ENCODE peak calls at places on chromosomes 6 and 20, in six cellular contexts. K, M, T, D, P and J are unnamed samples.

GRCh38 chr20:25720285-25720684 is 23.6 kb upstream of the ZNF337 start:
- DNase-seq in K (no peak), M (no peak), T (no peak), D (no peak), P (no peak), J (no peak)

GRCh38 chr6:125930810-125931418 is 25.7 kb upstream of the HINT3 start:
- DNase-seq in K (no peak), M (no peak), T (no peak), D (no peak), P (no peak), J (no peak)

GRCh38 chr20:5140195-5140594 is 13.4 kb downstream of the CDS2 start:
- DNase-seq in K (no peak), M (no peak), T (no peak), D (no peak), P (no peak), J (no peak)

GRCh38 chr6:44060622-44061374 is 66.5 kb downstream of the MRPL14 start:
- DNase-seq in K (no peak), M (no peak), T (no peak), D (no peak), P (no peak), J (no peak)

GRCh38 chr20:57266251-57267157 is at the start of gene BMP7:
- DNase-seq in K (peak), M (no peak), T (no peak), D (no peak), P (no peak), J (no peak)

GRCh38 chr20:38229376-38230252 is 30.9 kb downstream of the KIAA1755 start:
- DNase-seq in K (no peak), M (peak), T (peak), D (no peak), P (no peak), J (peak)

GRCh38 chr20:41003143-41003932 is 25.3 kb upstream of the TOP1 start:
- DNase-seq in K (peak), M (peak), T (peak), D (no peak), P (peak), J (peak)

GRCh38 chr6:19415605-19416326 is 421.4 kb upstream of the ID4 start:
- DNase-seq in K (peak), M (no peak), T (no peak), D (no peak), P (no peak), J (no peak)

GRCh38 chr6:137874204-137875001 is 7.3 kb downstream of the TNFAIP3 start:
- DNase-seq in K (peak), M (no peak), T (peak), D (no peak), P (no peak), J (no peak)

GRCh38 chr6:165915022-165915770 is 252.2 kb upstream of the PDE10A start:
- DNase-seq in K (no peak), M (no peak), T (no peak), D (no peak), P (no peak), J (no peak)

GRCh38 chr6:134029495-134030455 is 22.6 kb downstream of the SLC2A12 start:
- DNase-seq in K (peak), M (no peak), T (peak), D (no peak), P (peak), J (no peak)

GRCh38 chr6:25715794-25716193 is 38.7 kb upstream of the SLC17A4 start:
- DNase-seq in K (no peak), M (peak), T (no peak), D (no peak), P (no peak), J (no peak)

GRCh38 chr20:61809006-61809770 is 256.5 kb downstream of the TAF4 start:
- DNase-seq in K (no peak), M (no peak), T (no peak), D (no peak), P (no peak), J (no peak)

GRCh38 chr6:18585032-18585573 is 198.0 kb downstream of the RNF144B start:
- DNase-seq in K (peak), M (peak), T (peak), D (no peak), P (peak), J (peak)

GRCh38 chr6:38631186-38631783 is 8.4 kb downstream of the BTBD9 start:
- DNase-seq in K (no peak), M (no peak), T (no peak), D (no peak), P (no peak), J (no peak)

GRCh38 chr6:38636027-38636426 is 3.7 kb downstream of the BTBD9 start:
- DNase-seq in K (no peak), M (no peak), T (no peak), D (no peak), P (no peak), J (no peak)

GRCh38 chr6:38634518-38634917 is 5.2 kb downstream of the BTBD9 start:
- DNase-seq in K (no peak), M (no peak), T (peak), D (no peak), P (no peak), J (no peak)

GRCh38 chr6:38637756-38638155 is 2.0 kb downstream of the BTBD9 start:
- DNase-seq in K (no peak), M (no peak), T (no peak), D (no peak), P (no peak), J (no peak)

DNA sequence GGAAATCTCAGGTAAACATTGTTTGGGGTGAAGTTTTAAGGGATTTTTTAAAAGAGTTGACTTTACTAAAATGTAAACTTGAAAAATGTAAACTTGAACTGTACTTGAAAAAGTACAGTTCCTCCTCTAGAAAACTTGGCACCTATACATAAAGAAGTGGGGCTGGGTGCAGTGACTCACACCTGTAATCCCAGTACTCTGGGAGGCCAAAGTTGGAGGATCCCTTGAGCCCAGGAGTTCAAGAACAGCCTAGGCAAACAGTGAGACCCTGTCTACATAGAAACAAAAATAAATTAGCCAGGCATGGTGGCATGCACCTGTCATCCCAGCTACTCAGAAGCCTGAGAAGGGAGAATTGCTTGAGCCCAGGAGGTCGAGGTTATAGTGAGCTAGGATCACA is 7.2 kb downstream of the BTBD9 start:
- DNase-seq in K (no peak), M (no peak), T (no peak), D (no peak), P (no peak), J (no peak)
- TF ChIP-seq POLR2A in K (no peak), M (no peak), T (no peak), D (no peak), P (no peak), J (no peak)

GRCh38 chr6:169722362-169723199 is 1.7 kb downstream of the PHF10 start:
- DNase-seq in K (peak), M (peak), T (peak), D (no peak), P (peak), J (peak)

GRCh38 chr6:169725270-169726048 is 1.2 kb upstream of the PHF10 start:
- DNase-seq in K (peak), M (peak), T (peak), D (no peak), P (peak), J (peak)

GRCh38 chr6:169723200-169723909 is 945 bp downstream of the PHF10 start:
- DNase-seq in K (peak), M (peak), T (peak), D (no peak), P (peak), J (peak)

GRCh38 chr6:169724554-169725269 is 412 bp upstream of the PHF10 start:
- DNase-seq in K (peak), M (peak), T (no peak), D (no peak), P (no peak), J (peak)

GRCh38 chr6:169723991-169724553 is at the start of gene PHF10:
- DNase-seq in K (peak), M (no peak), T (no peak), D (no peak), P (peak), J (peak)
- TF ChIP-seq MAX in K (no peak), M (no peak), T (no peak), D (no peak), P (no peak), J (no peak)

GRCh38 chr20:34579191-34579661 is 20.7 kb downstream of the MAP1LC3A start:
- DNase-seq in K (peak), M (peak), T (peak), D (no peak), P (no peak), J (peak)
- TF ChIP-seq MYC in K (no peak), M (no peak), T (no peak), D (no peak), P (no peak), J (no peak)

GRCh38 chr6:149317656-149318571 is at the start of gene TAB2:
- DNase-seq in K (peak), M (no peak), T (peak), D (no peak), P (peak), J (peak)

GRCh38 chr6:149320745-149321240 is 3.3 kb downstream of the TAB2 start:
- DNase-seq in K (no peak), M (no peak), T (no peak), D (no peak), P (no peak), J (no peak)

GRCh38 chr6:149316740-149317655 is 514 bp upstream of the TAB2 start:
- DNase-seq in K (peak), M (peak), T (peak), D (peak), P (peak), J (peak)

GRCh38 chr6:149319413-149319812 is 1.9 kb downstream of the TAB2 start:
- DNase-seq in K (no peak), M (no peak), T (peak), D (no peak), P (no peak), J (no peak)

GRCh38 chr6:149318581-149319286 is 1.2 kb downstream of the TAB2 start:
- DNase-seq in K (no peak), M (peak), T (peak), D (no peak), P (no peak), J (peak)
- TF ChIP-seq POLR2A in K (no peak), M (no peak), T (no peak), D (no peak), P (no peak), J (no peak)

DNA sequence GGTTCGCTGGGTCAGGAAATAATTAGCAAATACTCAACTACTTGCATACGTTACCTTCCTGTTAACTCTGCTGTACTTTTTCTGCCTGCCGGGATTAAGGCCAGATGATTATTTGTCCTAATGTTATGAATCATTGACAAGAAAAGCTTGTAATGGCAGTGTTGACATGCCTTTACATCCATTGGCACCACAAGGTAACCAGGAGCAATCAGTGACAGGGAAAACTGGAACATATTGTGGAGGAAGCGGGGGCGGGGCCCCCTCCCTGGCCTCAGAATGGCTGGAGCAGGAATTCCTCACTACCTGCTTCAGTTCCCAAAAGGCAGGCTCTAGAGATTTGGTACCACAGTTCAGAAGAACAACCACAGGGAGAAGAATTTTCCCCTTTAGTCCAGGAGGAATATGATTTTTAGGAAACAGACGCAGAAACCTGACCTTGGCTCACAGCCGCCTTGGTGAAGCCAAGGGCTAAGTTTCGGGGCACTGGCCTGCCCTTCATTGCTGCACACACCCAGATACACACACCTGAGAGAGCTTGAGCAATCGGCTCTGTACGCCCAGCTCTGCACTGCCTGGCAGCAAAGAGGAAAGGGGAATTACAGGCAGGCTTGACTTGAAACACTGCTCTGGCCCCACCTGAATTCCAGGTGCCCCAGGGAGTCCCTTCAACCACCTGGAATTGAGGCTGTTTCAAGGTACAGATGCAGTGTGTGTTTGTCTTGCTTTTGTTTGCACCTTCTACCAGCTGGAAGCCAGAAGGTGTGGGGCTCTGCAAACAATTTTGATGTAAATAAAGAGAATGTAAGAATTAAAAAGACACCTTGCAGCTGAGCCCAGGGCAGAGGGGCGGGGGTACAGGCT is 89.8 kb downstream of the MYB start:
- DNase-seq in K (no peak), M (no peak), T (peak), D (no peak), P (no peak), J (no peak)
- TF ChIP-seq MAX in K (no peak), M (no peak), T (no peak), D (no peak), P (no peak), J (no peak)

GRCh38 chr20:51800769-51801219 is 1.5 kb downstream of the SALL4 start:
- DNase-seq in K (peak), M (no peak), T (peak), D (no peak), P (no peak), J (no peak)

GRCh38 chr20:51799586-51799985 is 2.7 kb downstream of the SALL4 start:
- DNase-seq in K (no peak), M (no peak), T (no peak), D (no peak), P (no peak), J (no peak)

GRCh38 chr20:51796332-51796731 is 6.0 kb downstream of the SALL4 start:
- DNase-seq in K (no peak), M (no peak), T (no peak), D (no peak), P (no peak), J (no peak)

GRCh38 chr20:51800132-51800721 is 2.1 kb downstream of the SALL4 start:
- DNase-seq in K (peak), M (peak), T (peak), D (no peak), P (peak), J (peak)

DNA sequence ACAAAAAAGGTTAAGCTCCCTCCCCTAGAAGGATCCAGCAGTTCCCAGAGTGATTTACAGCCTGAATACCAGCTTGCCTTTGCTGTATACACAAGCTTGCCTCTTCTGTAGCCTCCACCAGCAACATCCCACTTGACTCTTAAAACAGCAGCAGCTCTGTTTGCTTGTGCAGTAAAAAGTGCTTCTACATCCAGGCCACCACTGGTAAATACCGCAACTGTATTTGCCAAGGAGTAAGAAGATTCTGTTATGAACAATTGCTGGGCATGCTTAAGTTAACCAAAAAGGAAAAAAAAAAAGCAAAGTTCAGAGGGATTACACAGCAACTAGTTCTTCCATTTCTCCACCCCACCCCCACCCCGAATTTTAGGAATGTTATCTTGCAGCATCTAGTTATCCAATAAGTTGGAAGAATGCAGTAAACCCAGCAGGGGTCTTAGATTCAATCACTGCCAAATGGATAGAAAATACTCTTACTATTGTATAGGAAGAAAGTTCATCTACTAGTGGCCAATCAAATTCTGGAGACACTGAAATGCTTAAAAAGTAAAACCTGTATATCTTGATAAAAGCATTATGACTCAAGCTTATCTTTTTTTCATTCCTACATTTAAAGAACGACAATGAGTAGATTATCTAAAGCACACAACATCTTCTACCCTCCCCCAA is 4.8 kb downstream of the SALL4 start:
- DNase-seq in K (peak), M (no peak), T (no peak), D (no peak), P (no peak), J (no peak)
- TF ChIP-seq MYC in K (no peak), M (no peak), T (no peak), D (no peak), P (no peak), J (no peak)